ENCODE peak calls at places on chromosomes 5 and 9, in five cellular contexts. W, M, E, P and J are unnamed samples.
A peak's percentile ranks its signal among the peaks of the same experiment; 100 is the strongest.

GRCh38 chr5:17888155-17888554 is 253.9 kb downstream of the TAF11L14 start:
- DNase-seq in P (no peak), E (no peak), M (no peak), W (no peak), J (no peak)

GRCh38 chr9:134190232-134191121 is 26.1 kb upstream of the RNU6ATAC start:
- DNase-seq in W (no peak), P (no peak), M (no peak), E (no peak), J (no peak)

GRCh38 chr9:124632077-124632621 is 125.0 kb upstream of the NR5A1 start:
- DNase-seq in M (peak; percentile 85), E (no peak), P (no peak), W (no peak), J (peak; percentile 70)

GRCh38 chr5:77086611-77087483 is at the start of gene ZBED3:
- DNase-seq in P (peak; percentile 89), W (peak; percentile 27), M (peak; percentile 81), E (peak; percentile 71), J (peak; percentile 82)

GRCh38 chr5:68015381-68015780 is 200.2 kb upstream of the PIK3R1 start:
- DNase-seq in M (no peak), P (no peak), W (no peak), E (no peak), J (no peak)

GRCh38 chr5:73818357-73818756 is 192.4 kb downstream of the ARHGEF28 start:
- DNase-seq in P (no peak), E (no peak), W (no peak), M (peak; percentile 89), J (peak; percentile 77)

GRCh38 chr9:110426052-110426709 is 88.5 kb upstream of the TXNDC8 start:
- DNase-seq in E (no peak), P (peak; percentile 17), M (peak; percentile 51), W (no peak), J (peak; percentile 53)

GRCh38 chr5:74651710-74652109 is 11.2 kb upstream of the ENC1 start:
- DNase-seq in P (no peak), W (no peak), E (no peak), M (no peak), J (no peak)

GRCh38 chr5:61659221-61659696 is 327.2 kb downstream of the ZSWIM6 start:
- DNase-seq in W (no peak), M (no peak), P (peak; percentile 65), E (no peak), J (no peak)

GRCh38 chr5:6525910-6526309 is 77.3 kb downstream of the UBE2QL1 start:
- DNase-seq in W (no peak), M (peak; percentile 34), P (peak; percentile 58), E (peak; percentile 84), J (peak; percentile 12)

GRCh38 chr9:84338792-84339191 is 1.8 kb downstream of the SLC28A3 start:
- DNase-seq in E (no peak), M (no peak), W (no peak), P (no peak), J (no peak)

GRCh38 chr5:36642089-36642488 is 35.7 kb downstream of the SLC1A3 start:
- DNase-seq in E (no peak), P (no peak), W (no peak), M (no peak), J (no peak)

GRCh38 chr5:157290981-157291711 is 25.2 kb downstream of the CYFIP2 start:
- DNase-seq in E (no peak), W (no peak), M (peak; percentile 60), P (peak; percentile 88), J (no peak)